ENCODE peak calls at places on chromosomes 13 and 19, in eight cellular contexts. V is B cell, I is BJ, E is endothelial cell of umbilical vein, M is kidney epithelial cell, Y is GM20000, N is astrocyte of the cerebellum, A is fibroblast of pulmonary artery. L is an unnamed sample.

GRCh38 chr19:10379880-10380310 is 477 bp downstream of the TYK2 start:
- DNase-seq in V (no peak), I (no peak), E (peak; percentile 12), M (no peak), Y (no peak), N (no peak), A (no peak), L (no peak)

GRCh38 chr13:76516013-76516412 is 370.2 kb downstream of the KCTD12 start:
- DNase-seq in V (no peak), I (peak; percentile 46), E (no peak), M (no peak), Y (no peak), N (peak; percentile 68), A (peak; percentile 76), L (no peak)

GRCh38 chr13:90084684-90085290 is 1262.7 kb upstream of the MIR17HG start:
- DNase-seq in V (no peak), I (peak; percentile 9), E (no peak), M (no peak), Y (no peak), N (no peak), A (peak; percentile 29), L (no peak)

GRCh38 chr19:50480281-50481111 is 3.8 kb upstream of the GARIN5A start:
- DNase-seq in V (no peak), I (no peak), E (no peak), M (no peak), Y (no peak), N (no peak), A (no peak), L (no peak)

GRCh38 chr13:34364633-34365032 is 546.7 kb downstream of the RFC3 start:
- DNase-seq in V (no peak), I (no peak), E (no peak), M (no peak), Y (no peak), N (no peak), A (peak; percentile 55), L (peak; percentile 30)

GRCh38 chr19:3028305-3029069 is 593 bp downstream of the TLE2 start:
- DNase-seq in V (no peak), I (no peak), E (no peak), M (no peak), Y (no peak), N (no peak), A (no peak), L (no peak)

GRCh38 chr13:80655778-80656518 is 315.0 kb upstream of the SPRY2 start:
- DNase-seq in V (no peak), I (no peak), E (no peak), M (no peak), Y (no peak), N (no peak), A (no peak), L (no peak)

GRCh38 chr19:46602392-46603194 is 1.5 kb downstream of the CALM3 start:
- DNase-seq in V (peak; percentile 14), I (no peak), E (no peak), M (no peak), Y (peak; percentile 7), N (no peak), A (no peak), L (no peak)

GRCh38 chr19:48190288-48191284 is 20.1 kb downstream of the ZSWIM9 start:
- DNase-seq in V (peak; percentile 32), I (no peak), E (no peak), M (peak; percentile 56), Y (peak; percentile 79), N (peak; percentile 91), A (peak; percentile 65), L (no peak)

GRCh38 chr19:29715695-29716581 is 877 bp upstream of the C19orf12 start:
- DNase-seq in V (no peak), I (no peak), E (no peak), M (no peak), Y (no peak), N (no peak), A (peak; percentile 11), L (no peak)

GRCh38 chr13:100235311-100235901 is 146.5 kb downstream of the PCCA start:
- DNase-seq in V (peak; percentile 52), I (peak; percentile 29), E (peak; percentile 67), M (peak; percentile 10), Y (peak; percentile 52), N (peak; percentile 50), A (peak; percentile 71), L (peak; percentile 10)

GRCh38 chr19:47253970-47254369 is 2.4 kb upstream of the CCDC9 start:
- DNase-seq in V (no peak), I (no peak), E (no peak), M (no peak), Y (no peak), N (no peak), A (no peak), L (no peak)

GRCh38 chr13:74074723-74075122 is 59.5 kb downstream of the KLF12 start:
- DNase-seq in V (no peak), I (no peak), E (peak; percentile 51), M (peak; percentile 7), Y (no peak), N (no peak), A (peak; percentile 66), L (no peak)

GRCh38 chr19:57363734-57364181 is 407 bp downstream of the TRAPPC2B start:
- DNase-seq in V (no peak), I (no peak), E (no peak), M (no peak), Y (peak; percentile 5), N (no peak), A (peak; percentile 21), L (no peak)

DNA sequence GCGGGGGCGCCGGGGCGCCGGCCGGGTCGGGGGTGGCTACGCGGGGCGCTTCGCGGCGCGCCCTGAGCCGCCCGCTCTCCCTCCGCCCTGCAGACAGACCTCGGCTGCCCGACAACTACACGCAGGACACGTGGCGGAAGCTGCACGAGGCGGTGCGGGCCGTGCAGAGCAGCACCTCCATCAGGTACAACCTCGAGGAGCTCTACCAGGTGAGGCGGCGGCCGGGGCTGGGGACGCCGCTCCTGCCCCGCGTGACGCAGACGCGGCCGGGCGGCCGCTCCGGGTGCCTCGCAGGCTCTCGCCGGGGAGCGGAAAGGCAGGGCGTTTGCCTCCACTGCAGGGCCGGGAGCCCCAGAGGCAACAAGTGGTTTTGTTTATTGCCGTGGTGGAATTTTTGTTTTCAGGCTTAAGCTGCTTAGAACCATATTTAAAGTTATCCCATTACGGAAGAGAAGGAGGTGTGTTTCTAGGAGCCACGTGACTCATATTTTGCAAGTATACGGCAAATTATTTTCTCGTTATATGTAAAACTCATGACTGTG is 538 bp downstream of the CUL4A start:
- DNase-seq in V (peak; percentile 82), I (no peak), E (peak; percentile 58), M (no peak), Y (peak; percentile 80), N (no peak), A (peak; percentile 59), L (no peak)
- TF ChIP-seq CTCF in V (no peak), I (no peak), E (no peak), M (no peak), Y (no peak), N (no peak), A (no peak), L (no peak)

DNA sequence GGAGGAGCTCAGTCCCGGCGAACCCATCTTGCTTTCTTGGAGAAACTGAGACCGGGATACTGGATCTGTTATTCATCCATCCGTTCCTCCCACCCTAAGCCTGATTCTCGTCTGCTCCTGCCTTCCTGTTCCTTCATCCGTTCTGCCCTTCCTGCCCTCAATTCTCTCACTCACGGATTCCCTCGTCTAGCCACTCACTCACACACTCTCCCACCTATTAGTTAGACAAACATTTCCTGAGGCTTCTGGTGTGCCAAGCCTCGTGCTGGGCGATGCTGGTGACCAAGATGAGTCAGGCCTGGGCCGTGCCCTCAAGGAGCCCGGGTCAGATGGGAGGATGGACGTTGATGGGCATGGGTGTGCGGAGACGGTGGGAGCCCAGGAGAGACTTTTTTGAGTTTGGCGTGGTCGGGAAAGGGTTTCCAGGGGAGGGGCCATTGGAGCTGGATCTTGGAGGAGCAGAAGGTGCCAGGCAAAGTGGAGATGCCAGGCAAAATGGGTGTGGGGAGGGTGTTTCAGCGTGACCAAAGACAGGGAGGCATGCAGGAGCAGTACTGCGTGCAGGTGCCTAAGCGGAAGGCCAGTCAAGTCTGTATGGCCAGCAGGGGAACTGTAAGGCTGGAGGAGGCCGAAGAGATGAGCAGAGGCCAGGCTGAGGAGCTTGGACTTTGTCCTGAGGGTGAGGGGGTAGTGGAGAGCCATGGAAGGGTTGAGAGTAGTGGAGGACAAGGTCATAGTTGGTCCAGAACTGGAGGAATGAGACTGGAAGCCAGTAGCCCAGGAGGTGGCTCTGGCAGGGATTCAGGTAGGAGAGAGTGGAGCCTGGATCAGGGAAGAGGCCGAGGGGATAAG is 7.4 kb upstream of the CNFN start:
- DNase-seq in V (no peak), I (no peak), E (no peak), M (no peak), Y (no peak), N (no peak), A (no peak), L (no peak)
- TF ChIP-seq CTCF in V (no peak), I (no peak), E (no peak), M (no peak), Y (no peak), N (no peak), A (no peak), L (no peak)

GRCh38 chr13:91809161-91809560 is 410.7 kb downstream of the GPC5 start:
- DNase-seq in V (no peak), I (no peak), E (no peak), M (no peak), Y (no peak), N (no peak), A (no peak), L (no peak)

GRCh38 chr13:91804724-91805123 is 406.3 kb downstream of the GPC5 start:
- DNase-seq in V (no peak), I (no peak), E (no peak), M (no peak), Y (no peak), N (no peak), A (no peak), L (no peak)

GRCh38 chr13:91802957-91803356 is 404.5 kb downstream of the GPC5 start:
- DNase-seq in V (no peak), I (no peak), E (no peak), M (no peak), Y (no peak), N (no peak), A (no peak), L (no peak)

DNA sequence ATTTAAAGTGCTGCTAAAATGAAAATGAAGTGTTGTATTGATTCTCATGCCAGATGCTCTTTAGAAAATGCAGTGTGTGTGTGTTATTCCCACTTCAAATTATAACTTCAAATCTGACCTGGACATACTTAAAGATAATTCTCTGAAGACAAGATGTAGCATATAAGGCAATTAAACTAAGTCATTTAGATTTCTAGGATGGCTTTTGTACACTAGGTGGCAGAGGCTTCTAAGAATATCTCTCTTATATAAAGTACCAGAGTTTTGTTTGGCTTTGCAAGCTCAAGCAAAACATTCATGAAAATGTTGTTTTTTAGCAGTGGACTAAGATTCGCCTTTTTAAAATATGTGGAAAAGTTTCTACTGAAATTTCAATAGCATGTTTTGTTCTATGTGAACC is 407.2 kb downstream of the GPC5 start:
- DNase-seq in V (no peak), I (no peak), E (peak; percentile 1), M (no peak), Y (no peak), N (no peak), A (peak; percentile 3), L (no peak)
- TF ChIP-seq CTCF in V (no peak), I (no peak), E (no peak), M (peak; percentile 28), Y (no peak), N (peak; percentile 13), A (peak; percentile 13), L (peak; percentile 33)

DNA sequence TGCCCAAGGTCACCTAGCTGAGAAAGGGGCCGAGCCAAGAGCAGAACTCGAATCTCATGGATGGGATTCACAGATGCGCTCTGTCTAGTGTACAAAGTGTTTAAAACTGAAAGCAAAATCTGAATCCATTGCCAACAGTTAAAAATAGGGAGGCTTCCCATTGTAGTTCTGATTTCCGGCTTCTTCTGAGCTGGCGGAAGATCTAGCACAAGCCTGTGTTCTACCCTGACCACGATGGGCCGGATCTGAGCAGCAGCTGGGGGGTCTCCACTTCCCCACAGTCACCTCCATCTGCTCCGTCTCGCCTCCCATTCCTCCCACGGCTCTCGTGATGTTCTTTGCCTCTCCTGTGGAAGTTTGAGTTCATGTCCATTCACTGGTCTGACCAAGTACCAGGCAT is 2.4 kb downstream of the CACNG8 start:
- DNase-seq in V (no peak), I (no peak), E (no peak), M (no peak), Y (no peak), N (no peak), A (peak; percentile 61), L (no peak)
- TF ChIP-seq CTCF in V (no peak), I (no peak), E (no peak), M (no peak), Y (no peak), N (no peak), A (no peak), L (no peak)

L was measured in epithelial cell of proximal tubule.